ENCODE peak calls at places on chromosomes 7 and 10, in five cellular contexts. H is PC-3, G is stomach, K is psoas muscle, T is Calu3. B is an unnamed sample.

GRCh38 chr10:132862485-132863420 is 76.8 kb upstream of the NKX6-2 start:
- DNase-seq in H (no peak), G (peak; percentile 24), K (peak; percentile 39), T (no peak), B (no peak)

GRCh38 chr7:116583653-116584052 is 58.8 kb downstream of the CAV1 start:
- DNase-seq in H (no peak), G (no peak), K (no peak), T (no peak), B (no peak)

GRCh38 chr10:121662945-121663917 is 65.0 kb upstream of the FGFR2 start:
- DNase-seq in H (no peak), G (no peak), K (no peak), T (no peak), B (no peak)

GRCh38 chr10:62037890-62038608 is 136.6 kb downstream of the ARID5B start:
- DNase-seq in H (peak; percentile 98), G (no peak), K (no peak), T (peak; percentile 21), B (no peak)

GRCh38 chr7:45242698-45243097 is 85.1 kb downstream of the RAMP3 start:
- DNase-seq in H (no peak), G (no peak), K (no peak), T (no peak), B (no peak)

GRCh38 chr7:90225181-90225580 is 13.6 kb downstream of the STEAP2 start:
- DNase-seq in H (no peak), G (no peak), K (no peak), T (no peak), B (no peak)

GRCh38 chr7:101814081-101814995 is 3.1 kb upstream of the CUX1 start:
- DNase-seq in H (peak; percentile 66), G (peak; percentile 69), K (peak; percentile 81), T (peak; percentile 66), B (peak; percentile 30)

GRCh38 chr10:69335063-69335587 is 56.8 kb downstream of the HK1 start:
- DNase-seq in H (no peak), G (no peak), K (peak; percentile 69), T (no peak), B (no peak)

GRCh38 chr7:95525503-95525902 is 39.8 kb downstream of the ASB4 start:
- DNase-seq in H (no peak), G (no peak), K (no peak), T (no peak), B (no peak)

GRCh38 chr7:158320328-158320727 is 267.3 kb downstream of the PTPRN2 start:
- DNase-seq in H (no peak), G (no peak), K (no peak), T (no peak), B (no peak)

GRCh38 chr7:73565675-73566342 is 8.3 kb upstream of the BCL7B start:
- DNase-seq in H (no peak), G (no peak), K (no peak), T (no peak), B (no peak)

GRCh38 chr7:135939-136338 is 56.4 kb upstream of the FAM20C start:
- DNase-seq in H (no peak), G (no peak), K (no peak), T (no peak), B (no peak)

GRCh38 chr7:513521-514166 is 6.0 kb downstream of the PDGFA start:
- DNase-seq in H (peak; percentile 9), G (no peak), K (no peak), T (no peak), B (peak; percentile 68)

GRCh38 chr7:86644282-86645173 is 819 bp downstream of the GRM3 start:
- DNase-seq in H (no peak), G (no peak), K (no peak), T (no peak), B (no peak)

GRCh38 chr10:95334793-95335120 is 44.0 kb upstream of the PDLIM1 start:
- DNase-seq in H (no peak), G (no peak), K (no peak), T (no peak), B (no peak)

GRCh38 chr10:30705625-30706149 is 76.1 kb upstream of the LYZL2 start:
- DNase-seq in H (no peak), G (no peak), K (no peak), T (no peak), B (no peak)

GRCh38 chr7:141184532-141185190 is 110.8 kb downstream of the TMEM178B start:
- DNase-seq in H (no peak), G (no peak), K (no peak), T (no peak), B (no peak)

GRCh38 chr7:17055596-17055995 is 173.8 kb upstream of the AGR3 start:
- DNase-seq in H (no peak), G (no peak), K (no peak), T (no peak), B (no peak)

GRCh38 chr7:49327155-49327554 is 402.8 kb downstream of the CDC14C start:
- DNase-seq in H (no peak), G (no peak), K (no peak), T (no peak), B (no peak)

GRCh38 chr10:99341860-99342517 is 12.8 kb downstream of the CNNM1 start:
- DNase-seq in H (no peak), G (no peak), K (no peak), T (no peak), B (peak; percentile 53)

GRCh38 chr10:112250555-112250954 is 32.6 kb upstream of the TECTB start:
- DNase-seq in H (peak; percentile 8), G (no peak), K (no peak), T (no peak), B (peak; percentile 74)

GRCh38 chr10:46074547-46074946 is 28.5 kb upstream of the MSMB start:
- DNase-seq in H (no peak), G (no peak), K (no peak), T (no peak), B (no peak)

DNA sequence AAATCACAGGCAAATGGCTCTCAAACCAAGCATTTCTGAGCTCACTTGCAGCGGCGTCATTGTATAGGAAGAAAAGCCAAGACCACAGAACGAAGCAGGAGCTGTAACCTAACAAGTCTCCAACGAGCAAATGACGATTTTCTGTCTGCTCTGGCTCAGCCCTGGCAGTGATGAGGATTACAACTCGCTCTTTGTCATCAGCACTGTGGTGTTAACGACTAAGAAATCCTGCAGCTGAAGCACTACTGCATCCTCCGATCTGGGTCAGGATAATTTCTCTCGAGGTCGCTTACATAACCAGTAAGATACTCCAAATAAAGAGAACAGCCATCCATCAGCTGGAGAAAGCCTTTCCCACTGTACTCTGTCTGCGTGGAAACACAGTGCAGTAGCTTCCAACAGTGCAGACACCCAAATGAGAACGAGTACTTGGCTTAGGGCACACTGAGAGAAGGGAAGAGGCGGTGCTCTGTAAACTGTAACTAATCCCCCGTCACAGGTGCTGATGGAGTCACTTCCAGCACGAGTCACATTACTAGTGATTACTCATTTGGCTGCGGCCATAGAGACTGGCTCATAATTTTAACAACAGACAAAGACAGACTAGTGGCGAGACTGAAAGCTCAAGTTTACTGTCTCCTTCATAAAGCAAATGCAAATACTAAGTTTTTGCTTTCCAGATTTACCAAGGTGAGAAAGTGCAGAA is 135.8 kb downstream of the NRBF2 start:
- DNase-seq in H (peak; percentile 100), G (peak; percentile 82), K (peak; percentile 84), T (peak; percentile 81), B (peak; percentile 97)
- TF ChIP-seq CTCF in H (peak; percentile 63), G (peak; percentile 9), K (peak; percentile 47), T (no peak), B (peak; percentile 60)

GRCh38 chr7:133854739-133855138 is 272.4 kb upstream of the LRGUK start:
- DNase-seq in H (peak; percentile 69), G (no peak), K (no peak), T (peak; percentile 10), B (peak; percentile 68)
- TF ChIP-seq CTCF in H (peak; percentile 52), G (no peak), K (peak; percentile 51), T (no peak), B (peak; percentile 75)

DNA sequence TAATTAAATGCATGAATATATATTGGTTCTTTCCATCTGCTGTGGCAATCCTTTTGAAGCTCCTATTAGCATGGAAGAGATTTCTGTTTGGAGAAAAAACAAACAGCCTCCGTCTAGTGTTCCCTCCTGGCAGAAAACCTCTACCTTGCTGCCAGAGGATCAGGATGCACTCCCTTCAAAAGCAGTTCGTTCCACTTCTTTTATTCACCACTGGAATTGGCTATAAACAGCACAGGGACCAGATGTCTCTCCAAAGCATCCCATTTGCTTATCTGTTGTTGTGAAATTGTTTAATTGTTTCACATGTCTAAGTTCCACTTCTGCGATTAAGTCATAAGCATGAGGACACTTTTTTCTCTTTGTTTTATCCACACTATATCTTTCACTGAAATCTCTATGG is 77.9 kb upstream of the PTN start:
- DNase-seq in H (no peak), G (no peak), K (no peak), T (no peak), B (no peak)
- TF ChIP-seq CTCF in H (no peak), G (no peak), K (no peak), T (no peak), B (no peak)

DNA sequence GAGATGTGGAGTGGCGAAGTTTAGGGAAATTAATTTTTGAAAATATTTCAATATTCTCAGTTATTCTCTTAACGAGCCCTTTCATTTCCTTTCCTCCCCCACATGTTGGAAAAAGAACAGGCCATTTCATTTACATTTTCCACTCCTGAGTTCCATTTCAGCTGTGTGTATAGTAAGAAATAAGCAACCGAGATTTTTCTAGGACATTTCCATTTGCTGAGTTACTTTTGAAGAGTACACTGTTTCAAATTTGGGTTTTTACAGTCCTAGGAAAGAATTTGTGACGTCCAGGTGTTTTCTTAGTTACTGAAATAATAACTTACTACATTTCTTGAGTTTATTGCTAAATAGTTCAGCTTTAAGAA is 1.2 kb downstream of the SEPTIN7 start:
- DNase-seq in H (no peak), G (no peak), K (no peak), T (no peak), B (no peak)
- TF ChIP-seq CTCF in H (no peak), G (no peak), K (no peak), T (no peak), B (peak; percentile 25)

GRCh38 chr10:13589316-13589715 is 2.6 kb downstream of the PRPF18 start:
- DNase-seq in H (no peak), G (no peak), K (no peak), T (no peak), B (no peak)
- TF ChIP-seq CTCF in H (peak; percentile 38), G (no peak), K (no peak), T (no peak), B (peak; percentile 52)

DNA sequence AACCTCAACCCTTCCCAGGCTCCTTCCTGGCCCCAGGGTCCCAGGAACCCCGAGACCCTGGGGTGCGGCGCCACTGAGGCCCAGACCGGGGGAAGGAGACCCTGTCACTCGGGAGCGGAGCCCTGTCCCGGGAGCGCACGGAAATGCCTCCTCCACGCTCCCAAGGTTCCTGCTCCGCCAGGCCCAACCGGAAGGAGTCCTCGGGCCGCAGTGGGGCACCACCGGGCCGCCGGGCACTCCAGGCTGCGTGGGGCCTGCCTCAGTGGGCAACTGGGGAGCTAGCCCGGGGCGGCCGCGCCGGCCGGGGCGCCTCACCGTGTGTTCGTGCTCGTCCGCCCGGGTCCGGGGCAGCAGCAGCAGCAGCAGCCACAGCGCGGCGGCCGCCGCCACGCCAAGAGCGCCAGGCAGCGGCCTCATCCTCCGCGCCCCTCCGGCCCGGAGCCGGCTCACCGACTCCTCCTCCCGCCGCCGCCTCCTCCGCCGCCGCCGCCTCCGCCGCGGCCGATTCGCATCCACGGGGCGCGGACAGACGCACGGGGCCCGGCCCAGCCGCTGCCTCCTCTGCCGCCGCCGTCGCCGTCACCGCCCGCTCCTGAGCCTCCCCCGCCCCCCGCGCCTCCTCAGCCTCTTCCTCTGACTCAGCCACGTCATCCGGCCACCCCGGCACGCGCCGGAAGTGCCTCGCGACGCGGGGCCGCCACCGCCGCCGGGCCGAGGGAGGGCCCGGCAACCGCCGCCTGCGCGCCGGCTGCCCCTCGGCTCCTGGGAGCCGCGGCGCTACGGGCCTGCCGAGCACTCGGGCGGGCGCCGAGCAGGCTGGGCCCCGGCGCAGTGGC is at the start of gene TM9SF3:
- DNase-seq in H (peak; percentile 84), G (peak; percentile 95), K (peak; percentile 97), T (peak; percentile 88), B (peak; percentile 84)
- TF ChIP-seq CTCF in H (no peak), G (no peak), K (no peak), T (no peak), B (no peak)

GRCh38 chr7:114426824-114427223 is 12.2 kb downstream of the FOXP2 start:
- DNase-seq in H (peak; percentile 37), G (no peak), K (no peak), T (no peak), B (peak; percentile 10)
- TF ChIP-seq CTCF in H (peak; percentile 53), G (no peak), K (peak; percentile 36), T (peak; percentile 30), B (peak; percentile 64)